ENCODE peak calls at places on chromosomes 7 and 10, in six cellular contexts. One of them, this sample, is unnamed.

GRCh38 chr10:123284022-123284421 is 129.8 kb downstream of the BUB3 start:
- DNase-seq in NB4: no peak
- DNase-seq in K562: no peak
- DNase-seq in GM12878: no peak
- DNase-seq in endothelial cell of umbilical vein: no peak
- DNase-seq in HepG2: peak
- DNase-seq in this sample: no peak

GRCh38 chr7:2357165-2357564 is 2.5 kb downstream of the EIF3B start:
- DNase-seq in HepG2: no peak
- DNase-seq in GM12878: no peak
- DNase-seq in endothelial cell of umbilical vein: no peak
- DNase-seq in K562: no peak
- DNase-seq in NB4: no peak
- DNase-seq in this sample: no peak

GRCh38 chr10:90302758-90303443 is 554.9 kb downstream of the HTR7 start:
- DNase-seq in endothelial cell of umbilical vein: no peak
- DNase-seq in GM12878: no peak
- DNase-seq in NB4: no peak
- DNase-seq in HepG2: no peak
- DNase-seq in K562: no peak
- DNase-seq in this sample: no peak

GRCh38 chr7:1193593-1194424 is 33.8 kb upstream of the ZFAND2A start:
- DNase-seq in K562: no peak
- DNase-seq in GM12878: no peak
- DNase-seq in NB4: peak
- DNase-seq in endothelial cell of umbilical vein: peak
- DNase-seq in HepG2: no peak
- DNase-seq in this sample: peak

GRCh38 chr10:43120948-43121290 is 17.3 kb upstream of the CSGALNACT2 start:
- DNase-seq in K562: no peak
- DNase-seq in NB4: peak
- DNase-seq in endothelial cell of umbilical vein: no peak
- DNase-seq in GM12878: peak
- DNase-seq in HepG2: no peak
- DNase-seq in this sample: no peak

GRCh38 chr7:29806131-29806792 is at the start of gene WIPF3:
- DNase-seq in endothelial cell of umbilical vein: peak
- DNase-seq in HepG2: no peak
- DNase-seq in NB4: no peak
- DNase-seq in GM12878: no peak
- DNase-seq in K562: peak
- DNase-seq in this sample: peak

GRCh38 chr7:2168612-2169312 is 64.0 kb downstream of the MAD1L1 start:
- DNase-seq in endothelial cell of umbilical vein: no peak
- DNase-seq in GM12878: no peak
- DNase-seq in NB4: no peak
- DNase-seq in K562: no peak
- DNase-seq in HepG2: no peak
- DNase-seq in this sample: no peak

GRCh38 chr7:45089314-45089891 is 634 bp upstream of the NACAD start:
- DNase-seq in endothelial cell of umbilical vein: peak
- DNase-seq in K562: peak
- DNase-seq in NB4: peak
- DNase-seq in HepG2: no peak
- DNase-seq in GM12878: no peak
- DNase-seq in this sample: peak

GRCh38 chr10:24237801-24238390 is 29.0 kb downstream of the KIAA1217 start:
- DNase-seq in NB4: no peak
- DNase-seq in HepG2: peak
- DNase-seq in K562: no peak
- DNase-seq in endothelial cell of umbilical vein: no peak
- DNase-seq in GM12878: no peak
- DNase-seq in this sample: no peak

GRCh38 chr10:29598861-29599311 is 35.9 kb downstream of the SVIL start:
- DNase-seq in NB4: no peak
- DNase-seq in endothelial cell of umbilical vein: no peak
- DNase-seq in HepG2: no peak
- DNase-seq in K562: no peak
- DNase-seq in GM12878: no peak
- DNase-seq in this sample: no peak

GRCh38 chr10:113517893-113518240 is 35.0 kb upstream of the HABP2 start:
- DNase-seq in GM12878: no peak
- DNase-seq in K562: no peak
- DNase-seq in NB4: no peak
- DNase-seq in HepG2: no peak
- DNase-seq in endothelial cell of umbilical vein: no peak
- DNase-seq in this sample: no peak

GRCh38 chr10:12806228-12807095 is 195.1 kb downstream of the CCDC3 start:
- DNase-seq in GM12878: no peak
- DNase-seq in K562: no peak
- DNase-seq in NB4: no peak
- DNase-seq in HepG2: no peak
- DNase-seq in endothelial cell of umbilical vein: no peak
- DNase-seq in this sample: no peak

GRCh38 chr10:129909531-129910286 is 54.4 kb downstream of the EBF3 start:
- DNase-seq in NB4: no peak
- DNase-seq in endothelial cell of umbilical vein: no peak
- DNase-seq in HepG2: no peak
- DNase-seq in K562: no peak
- DNase-seq in GM12878: no peak
- DNase-seq in this sample: no peak
- TF ChIP-seq MAX in NB4: no peak
- TF ChIP-seq MAX in endothelial cell of umbilical vein: no peak
- TF ChIP-seq MAX in HepG2: no peak
- TF ChIP-seq MAX in K562: no peak
- TF ChIP-seq MAX in GM12878: no peak
- TF ChIP-seq MAX in this sample: no peak

DNA sequence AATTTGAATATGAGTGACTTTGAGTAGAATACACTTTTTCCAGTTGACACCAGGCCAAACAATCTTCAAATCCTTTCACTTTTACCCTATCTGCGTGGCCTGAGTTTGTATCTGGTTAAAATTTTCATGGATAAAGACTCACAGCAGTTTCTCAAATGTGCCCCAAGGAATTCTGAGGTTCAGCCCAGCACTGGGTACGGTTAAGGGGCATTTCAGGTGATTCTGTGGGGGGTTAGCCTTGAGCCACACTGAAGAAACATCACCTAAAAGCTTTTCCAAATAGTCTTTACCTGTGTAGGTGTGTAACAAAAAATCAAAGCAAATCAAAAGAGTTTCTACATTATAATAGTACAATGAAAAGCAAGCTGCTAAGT is 83.8 kb upstream of the DNAJC1 start:
- DNase-seq in NB4: no peak
- DNase-seq in HepG2: no peak
- DNase-seq in GM12878: no peak
- DNase-seq in K562: no peak
- DNase-seq in endothelial cell of umbilical vein: no peak
- DNase-seq in this sample: no peak
- TF ChIP-seq MYC in NB4: no peak
- TF ChIP-seq MYC in HepG2: no peak
- TF ChIP-seq MYC in GM12878: no peak
- TF ChIP-seq MYC in K562: no peak
- TF ChIP-seq MYC in endothelial cell of umbilical vein: no peak
- TF ChIP-seq MYC in this sample: no peak

DNA sequence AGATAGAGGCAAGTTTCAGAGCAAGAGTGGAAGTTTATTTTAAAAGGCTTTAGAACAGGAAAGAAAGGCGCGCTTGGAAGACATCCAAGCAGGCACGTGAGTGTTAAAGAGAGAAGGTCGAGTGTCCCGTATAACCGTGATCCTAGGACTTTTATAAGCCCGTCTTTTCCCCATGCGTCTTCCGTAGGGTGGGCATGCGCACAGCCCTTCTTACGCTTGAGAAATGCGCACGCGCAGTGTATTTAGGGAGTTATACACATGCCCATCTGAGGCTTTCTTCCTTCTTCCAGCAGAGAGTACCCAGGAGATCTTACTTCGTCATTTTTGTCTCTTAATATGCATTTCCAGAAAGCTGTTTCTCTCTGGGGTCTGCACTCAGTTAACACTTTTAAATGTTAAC is 52.4 kb downstream of the CALD1 start:
- DNase-seq in NB4: no peak
- DNase-seq in endothelial cell of umbilical vein: no peak
- DNase-seq in GM12878: no peak
- DNase-seq in HepG2: no peak
- DNase-seq in K562: peak
- DNase-seq in this sample: no peak
- TF ChIP-seq MAX in NB4: no peak
- TF ChIP-seq MAX in endothelial cell of umbilical vein: no peak
- TF ChIP-seq MAX in GM12878: no peak
- TF ChIP-seq MAX in HepG2: no peak
- TF ChIP-seq MAX in K562: no peak
- TF ChIP-seq MAX in this sample: no peak

DNA sequence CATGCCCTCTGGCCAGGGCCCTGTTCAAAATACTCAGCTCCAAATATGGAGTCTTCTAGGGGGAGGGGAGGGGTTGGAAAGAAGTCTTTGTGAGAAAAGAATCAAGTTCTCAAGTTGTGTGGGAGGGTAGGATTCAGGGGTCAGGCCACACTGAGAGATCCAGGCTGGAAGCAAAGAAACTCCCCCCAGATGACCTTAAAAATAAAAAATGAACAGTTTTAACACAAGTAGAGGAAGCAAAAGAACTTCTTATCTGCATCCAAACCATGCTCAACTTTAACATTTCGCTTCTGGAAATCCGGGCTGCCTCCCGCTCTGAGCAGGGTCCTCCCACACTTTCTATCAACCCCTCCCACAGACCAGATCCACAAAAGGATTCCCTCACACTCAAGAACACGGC is 44.1 kb downstream of the CYTH3 start:
- DNase-seq in NB4: peak
- DNase-seq in endothelial cell of umbilical vein: peak
- DNase-seq in HepG2: no peak
- DNase-seq in K562: peak
- DNase-seq in GM12878: no peak
- DNase-seq in this sample: no peak
- TF ChIP-seq MYC in NB4: no peak
- TF ChIP-seq MYC in endothelial cell of umbilical vein: no peak
- TF ChIP-seq MYC in HepG2: no peak
- TF ChIP-seq MYC in K562: no peak
- TF ChIP-seq MYC in GM12878: no peak
- TF ChIP-seq MYC in this sample: no peak

GRCh38 chr10:69907517-69907916 is 105.8 kb downstream of the COL13A1 start:
- DNase-seq in NB4: no peak
- DNase-seq in K562: no peak
- DNase-seq in HepG2: no peak
- DNase-seq in GM12878: no peak
- DNase-seq in endothelial cell of umbilical vein: no peak
- DNase-seq in this sample: no peak

GRCh38 chr10:69902835-69903535 is 101.3 kb downstream of the COL13A1 start:
- DNase-seq in K562: no peak
- DNase-seq in GM12878: no peak
- DNase-seq in endothelial cell of umbilical vein: no peak
- DNase-seq in NB4: no peak
- DNase-seq in HepG2: no peak
- DNase-seq in this sample: no peak

GRCh38 chr10:69904533-69904932 is 102.8 kb downstream of the COL13A1 start:
- DNase-seq in NB4: no peak
- DNase-seq in GM12878: no peak
- DNase-seq in HepG2: no peak
- DNase-seq in K562: no peak
- DNase-seq in endothelial cell of umbilical vein: no peak
- DNase-seq in this sample: no peak

GRCh38 chr10:69908071-69908470 is 106.4 kb downstream of the COL13A1 start:
- DNase-seq in NB4: no peak
- DNase-seq in HepG2: no peak
- DNase-seq in endothelial cell of umbilical vein: no peak
- DNase-seq in GM12878: no peak
- DNase-seq in K562: no peak
- DNase-seq in this sample: no peak

DNA sequence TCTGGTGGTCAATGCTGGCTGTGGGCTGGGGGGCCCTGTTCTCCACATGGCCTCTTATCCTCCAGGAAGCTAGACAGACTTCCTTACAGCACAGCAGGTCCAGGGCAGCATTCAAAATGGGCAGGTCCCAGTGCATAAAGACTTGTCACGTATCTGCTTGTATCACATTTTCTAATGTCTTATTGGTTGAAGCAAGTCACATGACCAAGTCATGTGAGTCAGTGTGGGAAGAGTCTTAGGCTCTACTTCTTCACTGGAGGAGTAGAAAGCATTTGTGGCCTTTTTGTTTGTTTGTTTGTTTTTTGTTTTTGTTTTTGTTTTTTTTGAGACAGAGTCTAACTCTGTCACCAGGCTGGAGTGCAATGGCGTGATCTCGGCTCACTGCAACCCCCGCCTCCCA is 104.7 kb downstream of the COL13A1 start:
- DNase-seq in K562: no peak
- DNase-seq in endothelial cell of umbilical vein: no peak
- DNase-seq in GM12878: no peak
- DNase-seq in NB4: no peak
- DNase-seq in HepG2: no peak
- DNase-seq in this sample: no peak
- TF ChIP-seq MAX in K562: no peak
- TF ChIP-seq MAX in endothelial cell of umbilical vein: no peak
- TF ChIP-seq MAX in GM12878: no peak
- TF ChIP-seq MAX in NB4: no peak
- TF ChIP-seq MAX in HepG2: no peak
- TF ChIP-seq MAX in this sample: no peak

This sample was measured in A549.